ENCODE peak calls at places on chromosomes 7 and 10, in nine cellular contexts. One of them, this sample, is unnamed.

GRCh38 chr10:84341983-84342382 is 13.6 kb downstream of the CCSER2 start:
- DNase-seq in A549: no peak
- DNase-seq in tibial nerve: no peak
- DNase-seq in K562: peak; percentile 30
- DNase-seq in HepG2: no peak
- DNase-seq in SK-N-SH: no peak
- DNase-seq in sigmoid colon: no peak
- DNase-seq in ovary: no peak
- DNase-seq in transverse colon: no peak
- DNase-seq in this sample: no peak

GRCh38 chr10:29102233-29102632 is 186.6 kb upstream of the LYZL1 start:
- DNase-seq in HepG2: no peak
- DNase-seq in transverse colon: no peak
- DNase-seq in ovary: no peak
- DNase-seq in SK-N-SH: peak; percentile 26
- DNase-seq in K562: no peak
- DNase-seq in sigmoid colon: no peak
- DNase-seq in tibial nerve: no peak
- DNase-seq in A549: no peak
- DNase-seq in this sample: no peak

GRCh38 chr10:130338588-130339070 is 202.4 kb downstream of the GLRX3 start:
- DNase-seq in transverse colon: no peak
- DNase-seq in K562: no peak
- DNase-seq in HepG2: no peak
- DNase-seq in tibial nerve: no peak
- DNase-seq in SK-N-SH: no peak
- DNase-seq in ovary: no peak
- DNase-seq in sigmoid colon: no peak
- DNase-seq in A549: no peak
- DNase-seq in this sample: no peak

GRCh38 chr7:105355701-105356100 is 33.0 kb downstream of the SRPK2 start:
- DNase-seq in ovary: no peak
- DNase-seq in tibial nerve: no peak
- DNase-seq in sigmoid colon: no peak
- DNase-seq in HepG2: no peak
- DNase-seq in transverse colon: no peak
- DNase-seq in A549: no peak
- DNase-seq in SK-N-SH: no peak
- DNase-seq in K562: no peak
- DNase-seq in this sample: no peak

GRCh38 chr10:96984512-96985225 is 152.6 kb downstream of the LCOR start:
- DNase-seq in transverse colon: no peak
- DNase-seq in sigmoid colon: no peak
- DNase-seq in K562: no peak
- DNase-seq in tibial nerve: no peak
- DNase-seq in HepG2: no peak
- DNase-seq in SK-N-SH: no peak
- DNase-seq in A549: no peak
- DNase-seq in ovary: no peak
- DNase-seq in this sample: no peak

GRCh38 chr10:122220736-122221135 is 50.4 kb upstream of the BTBD16 start:
- DNase-seq in sigmoid colon: no peak
- DNase-seq in transverse colon: no peak
- DNase-seq in ovary: no peak
- DNase-seq in HepG2: no peak
- DNase-seq in tibial nerve: no peak
- DNase-seq in SK-N-SH: no peak
- DNase-seq in K562: no peak
- DNase-seq in A549: no peak
- DNase-seq in this sample: no peak

GRCh38 chr10:78578929-78579328 is 489.8 kb upstream of the ZMIZ1 start:
- DNase-seq in ovary: no peak
- DNase-seq in transverse colon: no peak
- DNase-seq in sigmoid colon: no peak
- DNase-seq in K562: no peak
- DNase-seq in HepG2: no peak
- DNase-seq in A549: no peak
- DNase-seq in tibial nerve: no peak
- DNase-seq in SK-N-SH: no peak
- DNase-seq in this sample: no peak

GRCh38 chr7:151659219-151659618 is 139.5 kb upstream of the RHEB start:
- DNase-seq in HepG2: no peak
- DNase-seq in K562: no peak
- DNase-seq in SK-N-SH: no peak
- DNase-seq in tibial nerve: no peak
- DNase-seq in transverse colon: no peak
- DNase-seq in sigmoid colon: no peak
- DNase-seq in A549: no peak
- DNase-seq in ovary: no peak
- DNase-seq in this sample: no peak

GRCh38 chr7:88278881-88279280 is 27.8 kb downstream of the STEAP4 start:
- DNase-seq in A549: no peak
- DNase-seq in ovary: no peak
- DNase-seq in sigmoid colon: no peak
- DNase-seq in tibial nerve: no peak
- DNase-seq in HepG2: no peak
- DNase-seq in SK-N-SH: no peak
- DNase-seq in transverse colon: no peak
- DNase-seq in K562: no peak
- DNase-seq in this sample: no peak

GRCh38 chr7:112550468-112551060 is 69.8 kb downstream of the LSMEM1 start:
- DNase-seq in transverse colon: no peak
- DNase-seq in sigmoid colon: no peak
- DNase-seq in tibial nerve: peak; percentile 73
- DNase-seq in K562: peak; percentile 85
- DNase-seq in A549: peak; percentile 34
- DNase-seq in ovary: no peak
- DNase-seq in HepG2: peak; percentile 60
- DNase-seq in SK-N-SH: peak; percentile 74
- DNase-seq in this sample: no peak

GRCh38 chr10:14820010-14820774 is 17.6 kb downstream of the CDNF start:
- DNase-seq in ovary: no peak
- DNase-seq in sigmoid colon: no peak
- DNase-seq in SK-N-SH: no peak
- DNase-seq in tibial nerve: no peak
- DNase-seq in K562: no peak
- DNase-seq in A549: peak; percentile 90
- DNase-seq in HepG2: no peak
- DNase-seq in transverse colon: no peak
- DNase-seq in this sample: no peak

GRCh38 chr7:128266891-128267839 is 26.1 kb downstream of the LEP start:
- DNase-seq in tibial nerve: peak; percentile 22
- DNase-seq in ovary: peak; percentile 81
- DNase-seq in SK-N-SH: peak; percentile 90
- DNase-seq in sigmoid colon: peak; percentile 86
- DNase-seq in A549: no peak
- DNase-seq in transverse colon: peak; percentile 43
- DNase-seq in HepG2: peak; percentile 15
- DNase-seq in K562: peak; percentile 30
- DNase-seq in this sample: peak; percentile 61

DNA sequence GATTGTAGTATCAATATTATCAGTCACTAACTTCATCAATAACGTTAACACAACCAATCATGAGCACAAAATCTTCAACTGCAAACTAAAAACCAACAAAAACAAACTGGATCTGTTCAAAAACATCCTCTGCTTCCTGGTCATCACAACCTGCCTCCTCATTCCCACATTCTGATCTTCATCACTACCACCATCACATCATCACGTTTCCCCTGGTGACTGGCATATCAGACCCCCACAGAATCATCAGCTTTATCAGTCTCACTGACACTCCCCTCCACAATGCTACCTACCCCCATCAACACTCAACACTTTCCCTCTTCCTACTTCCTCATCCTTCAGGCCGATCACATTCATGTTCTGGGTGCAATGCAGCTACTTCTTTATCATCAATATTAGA is 11.4 kb downstream of the XPNPEP1 start:
- DNase-seq in sigmoid colon: no peak
- DNase-seq in A549: no peak
- DNase-seq in SK-N-SH: no peak
- DNase-seq in HepG2: no peak
- DNase-seq in tibial nerve: no peak
- DNase-seq in K562: no peak
- DNase-seq in transverse colon: no peak
- DNase-seq in ovary: no peak
- DNase-seq in this sample: no peak
- H3K4me3 ChIP-seq in sigmoid colon: no peak overlapping the region
- H3K4me3 ChIP-seq in A549: no peak overlapping the region
- H3K4me3 ChIP-seq in SK-N-SH: no peak overlapping the region
- H3K4me3 ChIP-seq in HepG2: no peak overlapping the region
- H3K4me3 ChIP-seq in tibial nerve: no peak overlapping the region
- H3K4me3 ChIP-seq in K562: no peak overlapping the region
- H3K4me3 ChIP-seq in transverse colon: no peak overlapping the region
- H3K4me3 ChIP-seq in ovary: no peak overlapping the region
- H3K4me3 ChIP-seq in this sample: no peak overlapping the region

DNA sequence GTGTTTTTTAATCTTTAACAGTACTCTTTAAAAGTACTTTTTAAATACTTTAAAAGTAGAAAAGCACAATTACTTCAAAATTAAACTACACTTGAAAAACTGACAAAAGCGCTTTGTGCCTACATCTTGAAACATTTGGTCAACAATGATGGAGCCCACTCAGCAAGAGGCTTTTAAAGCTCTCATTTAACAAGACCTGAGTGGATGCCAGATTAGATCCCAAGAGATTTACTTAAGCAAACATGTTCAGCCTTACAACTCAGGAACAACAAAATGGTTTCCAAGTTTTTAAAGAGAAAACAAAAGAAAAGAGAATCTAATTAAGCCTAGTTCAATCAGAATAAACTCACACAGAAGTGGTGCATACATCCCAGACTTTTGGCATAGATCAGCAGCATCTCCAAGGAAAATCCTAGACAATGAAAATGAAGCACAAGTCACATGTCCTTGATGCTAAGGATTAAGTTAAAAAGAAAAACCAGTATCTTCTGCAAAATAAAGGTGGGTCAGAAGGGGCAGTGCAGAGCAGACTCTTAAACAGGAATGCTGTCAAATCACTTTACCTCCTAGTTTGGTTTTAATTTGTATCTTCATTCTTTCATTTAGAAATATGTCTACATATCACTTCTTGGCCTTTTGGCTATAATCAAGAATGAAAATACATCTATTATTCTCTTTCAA is 26.2 kb downstream of the HIBADH start:
- DNase-seq in transverse colon: no peak
- DNase-seq in A549: no peak
- DNase-seq in K562: no peak
- DNase-seq in SK-N-SH: no peak
- DNase-seq in ovary: no peak
- DNase-seq in HepG2: no peak
- DNase-seq in sigmoid colon: no peak
- DNase-seq in tibial nerve: peak; percentile 23
- DNase-seq in this sample: no peak
- TF ChIP-seq EP300 in transverse colon: no peak
- TF ChIP-seq EP300 in A549: no peak
- TF ChIP-seq EP300 in K562: no peak
- TF ChIP-seq EP300 in SK-N-SH: no peak
- TF ChIP-seq EP300 in ovary: no peak
- TF ChIP-seq EP300 in HepG2: no peak
- TF ChIP-seq EP300 in sigmoid colon: no peak
- TF ChIP-seq EP300 in tibial nerve: no peak
- TF ChIP-seq EP300 in this sample: no peak

GRCh38 chr10:124708922-124709520 is 35.2 kb downstream of the FAM53B start:
- DNase-seq in transverse colon: no peak
- DNase-seq in ovary: no peak
- DNase-seq in A549: no peak
- DNase-seq in tibial nerve: no peak
- DNase-seq in K562: no peak
- DNase-seq in HepG2: no peak
- DNase-seq in SK-N-SH: peak; percentile 85
- DNase-seq in sigmoid colon: no peak
- DNase-seq in this sample: no peak
- TF ChIP-seq CTCF in transverse colon: no peak
- TF ChIP-seq CTCF in ovary: no peak
- TF ChIP-seq CTCF in A549: no peak
- TF ChIP-seq CTCF in tibial nerve: no peak
- TF ChIP-seq CTCF in K562: no peak
- TF ChIP-seq CTCF in HepG2: no peak
- TF ChIP-seq CTCF in SK-N-SH: no peak
- TF ChIP-seq CTCF in sigmoid colon: no peak
- TF ChIP-seq CTCF in this sample: no peak

DNA sequence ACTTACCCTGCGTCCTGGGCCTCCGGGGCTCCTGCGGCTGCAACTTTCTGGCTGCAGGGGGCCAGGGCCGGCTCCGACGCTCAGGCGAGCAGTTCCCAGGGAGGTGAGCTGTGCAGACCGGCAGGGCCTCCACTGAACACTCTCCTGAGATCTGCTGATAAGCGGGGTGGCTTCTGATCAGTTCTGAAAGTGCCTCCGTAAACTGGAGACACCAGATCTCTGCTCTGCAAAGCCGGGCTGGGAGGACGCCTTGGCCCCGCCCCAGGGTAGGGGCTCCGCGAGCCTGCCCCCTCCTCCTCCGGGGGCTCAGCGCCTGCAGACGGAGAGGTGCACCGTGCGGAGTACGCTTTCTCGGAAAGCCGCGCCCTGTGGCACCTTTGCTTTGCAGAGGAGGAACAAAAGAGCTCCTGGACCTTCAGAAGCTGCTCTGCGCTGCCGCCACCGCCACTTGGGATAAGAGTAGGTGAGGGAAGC is 141.3 kb upstream of the VKORC1L1 start:
- DNase-seq in transverse colon: peak; percentile 28
- DNase-seq in SK-N-SH: no peak
- DNase-seq in HepG2: no peak
- DNase-seq in A549: no peak
- DNase-seq in ovary: no peak
- DNase-seq in tibial nerve: no peak
- DNase-seq in K562: peak; percentile 80
- DNase-seq in sigmoid colon: peak; percentile 63
- DNase-seq in this sample: peak; percentile 37
- H3K4me3 ChIP-seq in transverse colon: no peak overlapping the region
- H3K4me3 ChIP-seq in SK-N-SH: no peak overlapping the region
- H3K4me3 ChIP-seq in HepG2: no peak overlapping the region
- H3K4me3 ChIP-seq in A549: no peak overlapping the region
- H3K4me3 ChIP-seq in ovary: peak overlapping the region; percentile 25
- H3K4me3 ChIP-seq in tibial nerve: no peak overlapping the region
- H3K4me3 ChIP-seq in K562: peak overlapping the region; percentile 35
- H3K4me3 ChIP-seq in sigmoid colon: peak overlapping the region; percentile 51
- H3K4me3 ChIP-seq in this sample: peak overlapping the region; percentile 45

GRCh38 chr7:115447495-115447894 is 525.6 kb downstream of the MDFIC start:
- DNase-seq in sigmoid colon: no peak
- DNase-seq in SK-N-SH: no peak
- DNase-seq in transverse colon: no peak
- DNase-seq in A549: no peak
- DNase-seq in tibial nerve: no peak
- DNase-seq in ovary: no peak
- DNase-seq in K562: no peak
- DNase-seq in HepG2: peak; percentile 1
- DNase-seq in this sample: no peak

GRCh38 chr7:115449689-115450088 is 527.8 kb downstream of the MDFIC start:
- DNase-seq in SK-N-SH: no peak
- DNase-seq in sigmoid colon: no peak
- DNase-seq in tibial nerve: no peak
- DNase-seq in HepG2: no peak
- DNase-seq in transverse colon: no peak
- DNase-seq in ovary: no peak
- DNase-seq in A549: no peak
- DNase-seq in K562: no peak
- DNase-seq in this sample: no peak
- TF ChIP-seq EP300 in SK-N-SH: no peak
- TF ChIP-seq EP300 in sigmoid colon: no peak
- TF ChIP-seq EP300 in tibial nerve: no peak
- TF ChIP-seq EP300 in HepG2: no peak
- TF ChIP-seq EP300 in transverse colon: no peak
- TF ChIP-seq EP300 in ovary: no peak
- TF ChIP-seq EP300 in A549: no peak
- TF ChIP-seq EP300 in K562: no peak
- TF ChIP-seq EP300 in this sample: no peak

GRCh38 chr10:133082685-133083421 is 4.9 kb upstream of the ADGRA1 start:
- DNase-seq in SK-N-SH: no peak
- DNase-seq in tibial nerve: no peak
- DNase-seq in ovary: no peak
- DNase-seq in K562: no peak
- DNase-seq in A549: no peak
- DNase-seq in transverse colon: no peak
- DNase-seq in sigmoid colon: no peak
- DNase-seq in HepG2: no peak
- DNase-seq in this sample: no peak
- TF ChIP-seq CTCF in SK-N-SH: no peak
- TF ChIP-seq CTCF in tibial nerve: no peak
- TF ChIP-seq CTCF in ovary: no peak
- TF ChIP-seq CTCF in K562: no peak
- TF ChIP-seq CTCF in A549: no peak
- TF ChIP-seq CTCF in transverse colon: no peak
- TF ChIP-seq CTCF in sigmoid colon: no peak
- TF ChIP-seq CTCF in HepG2: no peak
- TF ChIP-seq CTCF in this sample: no peak